ENCODE peak calls at places on chromosome 16, in six cellular contexts. C is left ventricle myocardium inferior, V is tibial nerve, Z is fibroblast of pulmonary artery, A is cardiac fibroblast, R is GM23248. M is an unnamed sample.

GRCh38 chr16:55542459-55543082 is 23.9 kb upstream of the CAPNS2 start:
- DNase-seq in C (no peak), V (no peak), Z (peak), A (peak), R (peak), M (peak)

GRCh38 chr16:3780570-3780969 is 63.2 kb upstream of the TRAP1 start:
- DNase-seq in C (no peak), V (no peak), Z (peak), A (no peak), R (peak), M (no peak)

GRCh38 chr16:28280881-28281836 is 11.2 kb upstream of the SBK1 start:
- DNase-seq in C (no peak), V (no peak), Z (no peak), A (no peak), R (no peak), M (no peak)

GRCh38 chr16:8493885-8494487 is 96.3 kb downstream of the TMEM114 start:
- DNase-seq in C (no peak), V (no peak), Z (no peak), A (no peak), R (no peak), M (no peak)

GRCh38 chr16:19583665-19584300 is 28.3 kb downstream of the VPS35L start:
- DNase-seq in C (no peak), V (no peak), Z (peak), A (peak), R (peak), M (no peak)

GRCh38 chr16:67399749-67400704 is 6.7 kb upstream of the TPPP3 start:
- DNase-seq in C (no peak), V (no peak), Z (no peak), A (no peak), R (no peak), M (no peak)

GRCh38 chr16:7206469-7206868 is 126.2 kb upstream of the RBFOX1 start:
- DNase-seq in C (no peak), V (no peak), Z (no peak), A (no peak), R (no peak), M (no peak)

GRCh38 chr16:25109643-25110042 is 1.9 kb upstream of the LCMT1 start:
- DNase-seq in C (no peak), V (no peak), Z (peak), A (peak), R (peak), M (peak)

GRCh38 chr16:50506543-50506937 is 41.7 kb upstream of the NKD1 start:
- DNase-seq in C (no peak), V (no peak), Z (no peak), A (no peak), R (no peak), M (no peak)

GRCh38 chr16:68396481-68396880 is 51.8 kb downstream of the SMPD3 start:
- DNase-seq in C (no peak), V (no peak), Z (peak), A (peak), R (peak), M (no peak)

GRCh38 chr16:27242868-27243590 is 25.5 kb downstream of the NSMCE1 start:
- DNase-seq in C (no peak), V (no peak), Z (peak), A (peak), R (peak), M (peak)

GRCh38 chr16:86814256-86814655 is 235.9 kb downstream of the FOXL1 start:
- DNase-seq in C (no peak), V (no peak), Z (no peak), A (no peak), R (no peak), M (no peak)

GRCh38 chr16:11494433-11494832 is 92.3 kb downstream of the LITAF start:
- DNase-seq in C (no peak), V (no peak), Z (no peak), A (no peak), R (no peak), M (no peak)

GRCh38 chr16:56421976-56422669 is 3.2 kb downstream of the AMFR start:
- DNase-seq in C (no peak), V (no peak), Z (no peak), A (no peak), R (no peak), M (no peak)

GRCh38 chr16:35525979-35526590 is 2066.7 kb downstream of the TP53TG3F start:
- DNase-seq in C (no peak), V (no peak), Z (no peak), A (no peak), R (no peak), M (no peak)

GRCh38 chr16:23061669-23062068 is 87.6 kb downstream of the USP31 start:
- DNase-seq in C (no peak), V (no peak), Z (no peak), A (no peak), R (peak), M (no peak)

GRCh38 chr16:9138731-9139501 is 47.5 kb downstream of the HAPSTR1 start:
- DNase-seq in C (peak), V (peak), Z (peak), A (peak), R (peak), M (no peak)

GRCh38 chr16:2429037-2429770 is at the start of gene CCNF:
- DNase-seq in C (peak), V (peak), Z (peak), A (peak), R (peak), M (peak)

GRCh38 chr16:2429771-2430663 is 770 bp downstream of the CCNF start:
- DNase-seq in C (no peak), V (no peak), Z (peak), A (peak), R (peak), M (no peak)

GRCh38 chr16:2428787-2429036 is 535 bp upstream of the CCNF start:
- DNase-seq in C (no peak), V (no peak), Z (no peak), A (no peak), R (no peak), M (no peak)

GRCh38 chr16:2432801-2433505 is 3.7 kb downstream of the CCNF start:
- DNase-seq in C (no peak), V (no peak), Z (no peak), A (no peak), R (no peak), M (no peak)

DNA sequence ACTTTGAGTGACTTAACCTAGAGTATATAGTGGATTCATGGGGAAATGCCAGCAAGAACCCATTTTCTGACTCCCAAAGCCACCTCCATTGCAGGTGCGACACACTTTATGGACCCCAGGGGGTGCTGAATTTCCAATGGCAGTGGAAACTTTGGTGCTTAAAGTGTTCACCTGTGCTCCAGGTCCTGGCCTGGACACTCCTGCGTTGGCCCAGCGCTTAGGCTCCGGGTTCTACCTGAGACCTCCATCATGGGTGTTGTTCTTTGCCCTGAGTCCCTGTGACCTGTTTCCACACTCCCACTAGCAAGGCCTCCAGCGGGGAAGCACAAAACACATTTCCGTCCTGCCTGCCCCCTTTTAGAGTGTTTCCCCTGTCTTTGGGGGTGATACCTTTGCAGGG is 3.0 kb downstream of the CCNF start:
- DNase-seq in C (no peak), V (no peak), Z (no peak), A (no peak), R (no peak), M (no peak)
- H3K4me3 ChIP-seq in C (no peak), V (no peak), Z (no peak), A (no peak), R (no peak), M (no peak)

GRCh38 chr16:31330553-31330890 is 24.5 kb upstream of the ITGAX start:
- DNase-seq in C (no peak), V (no peak), Z (no peak), A (no peak), R (no peak), M (no peak)
- H3K4me3 ChIP-seq in C (no peak), V (no peak), Z (no peak), A (no peak), R (no peak), M (no peak)

DNA sequence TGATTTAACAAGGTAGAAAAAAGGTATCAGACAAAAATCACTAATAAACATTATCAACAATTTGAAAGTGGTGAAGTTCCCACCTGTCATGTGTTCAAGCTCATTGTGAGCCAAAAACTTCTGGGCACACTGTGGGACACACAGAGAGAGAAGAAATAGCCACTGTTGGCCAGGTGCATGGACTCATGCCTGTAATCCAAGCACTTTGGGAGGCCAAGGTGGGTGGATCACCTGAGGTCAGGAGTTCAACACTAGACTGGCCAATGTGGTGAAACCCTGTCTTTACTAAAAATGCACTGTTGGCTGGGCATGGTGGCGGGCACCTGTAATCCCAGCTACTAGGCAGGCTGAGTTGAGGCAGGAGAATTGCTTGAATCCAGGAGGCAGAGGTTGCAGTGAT is 167.4 kb downstream of the TOX3 start:
- DNase-seq in C (no peak), V (no peak), Z (no peak), A (no peak), R (no peak), M (no peak)
- H3K4me3 ChIP-seq in C (no peak), V (no peak), Z (no peak), A (no peak), R (no peak), M (no peak)

GRCh38 chr16:89921131-89921698 is 1.9 kb upstream of the TUBB3 start:
- DNase-seq in C (no peak), V (no peak), Z (no peak), A (no peak), R (peak), M (no peak)
- H3K4me3 ChIP-seq in C (peak), V (no peak), Z (peak), A (peak), R (peak), M (peak)

GRCh38 chr16:88478889-88479794 is 26.1 kb downstream of the ZFPM1 start:
- DNase-seq in C (no peak), V (no peak), Z (no peak), A (no peak), R (no peak), M (no peak)
- H3K4me3 ChIP-seq in C (no peak), V (no peak), Z (no peak), A (no peak), R (no peak), M (no peak)

DNA sequence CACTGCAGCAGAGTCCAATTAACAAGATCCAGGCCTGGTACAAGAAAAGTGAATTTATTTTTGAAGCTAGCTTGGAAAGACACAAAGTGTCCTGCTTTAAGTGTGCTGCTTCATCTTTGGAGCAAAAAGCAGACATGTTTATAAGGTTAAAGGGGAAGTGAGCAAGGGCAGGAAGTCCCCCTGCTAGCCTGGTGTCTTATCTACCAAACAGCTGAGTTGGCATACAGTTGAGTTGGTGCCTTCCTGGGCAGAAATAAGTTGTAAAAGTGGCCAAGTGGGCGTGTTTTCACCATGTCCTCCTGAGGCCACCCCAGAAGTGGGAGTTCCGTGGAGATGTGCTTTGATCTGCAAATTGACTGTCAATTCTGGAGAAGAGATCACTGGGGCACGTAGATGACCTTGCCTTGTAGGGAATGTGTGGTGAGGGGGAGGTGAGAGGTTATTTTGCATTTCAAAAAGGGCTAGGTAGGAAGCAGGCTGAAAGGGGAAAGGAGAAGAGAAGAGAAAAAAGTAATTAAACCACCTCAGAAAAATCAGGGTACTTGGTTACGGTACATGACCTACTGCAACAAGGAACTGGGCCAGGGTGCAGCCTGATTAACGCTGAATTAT is 38.3 kb upstream of the HSBP1 start:
- DNase-seq in C (no peak), V (no peak), Z (no peak), A (no peak), R (no peak), M (no peak)
- H3K4me3 ChIP-seq in C (no peak), V (no peak), Z (no peak), A (no peak), R (no peak), M (no peak)

GRCh38 chr16:89764711-89765201 is 43.4 kb downstream of the ZNF276 start:
- DNase-seq in C (no peak), V (peak), Z (no peak), A (no peak), R (no peak), M (no peak)

GRCh38 chr16:89759742-89760366 is 38.5 kb downstream of the ZNF276 start:
- DNase-seq in C (no peak), V (no peak), Z (no peak), A (no peak), R (no peak), M (no peak)

GRCh38 chr16:89770367-89770766 is 46.1 kb downstream of the FANCA start:
- DNase-seq in C (no peak), V (no peak), Z (no peak), A (no peak), R (no peak), M (no peak)

GRCh38 chr16:89761304-89761922 is 40.1 kb downstream of the ZNF276 start:
- DNase-seq in C (no peak), V (no peak), Z (no peak), A (no peak), R (no peak), M (no peak)

DNA sequence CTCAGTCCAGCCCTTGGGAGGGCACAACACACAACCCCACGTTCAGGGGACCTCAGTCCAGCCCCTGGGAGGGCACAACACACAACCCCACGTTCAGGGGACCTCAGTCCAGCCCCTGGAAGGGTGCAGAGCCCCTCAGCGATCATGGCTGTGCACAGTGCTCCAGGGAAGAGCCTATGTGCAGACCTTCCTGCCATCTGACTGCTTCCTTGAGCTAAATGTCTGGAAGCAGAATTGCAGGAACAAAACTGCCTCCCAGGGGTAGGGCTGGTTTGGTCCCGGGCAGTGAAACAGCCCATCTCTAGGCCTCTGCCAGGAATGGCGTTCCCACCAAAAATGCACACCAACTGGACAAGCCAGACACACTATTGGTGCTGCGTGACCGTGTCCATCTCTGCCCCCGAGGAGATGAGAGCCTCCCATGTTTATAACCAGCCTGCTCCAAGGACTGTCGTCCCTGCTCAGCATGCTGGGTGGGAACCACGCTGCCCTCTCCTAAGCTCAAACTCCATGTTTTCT is 44.0 kb downstream of the ZNF276 start:
- DNase-seq in C (no peak), V (no peak), Z (no peak), A (no peak), R (no peak), M (no peak)
- H3K4me3 ChIP-seq in C (no peak), V (no peak), Z (no peak), A (no peak), R (no peak), M (no peak)

GRCh38 chr16:85002643-85003042 is 8.7 kb downstream of the ZDHHC7 start:
- DNase-seq in C (peak), V (no peak), Z (no peak), A (peak), R (no peak), M (no peak)
- H3K4me3 ChIP-seq in C (peak), V (peak), Z (no peak), A (no peak), R (no peak), M (no peak)

GRCh38 chr16:77789085-77789611 is 784 bp downstream of the VAT1L start:
- DNase-seq in C (no peak), V (no peak), Z (no peak), A (no peak), R (peak), M (no peak)
- H3K4me3 ChIP-seq in C (peak), V (peak), Z (peak), A (peak), R (peak), M (peak)